ENCODE peak calls at places on chromosomes 12 and 14, in nine cellular contexts. One of them, this sample, is unnamed.

GRCh38 chr14:83826838-83827237 is 1703.1 kb upstream of the FLRT2 start:
- DNase-seq in natural killer cell: no peak
- DNase-seq in GM13976: no peak
- DNase-seq in mesothelial cell of epicardium: no peak
- DNase-seq in activated CD8-positive, alpha-beta T cell treated with anti-CD3 and anti-CD28 coated beads for 36 hours: no peak
- DNase-seq in DND-41: no peak
- DNase-seq in mammary epithelial cell: no peak
- DNase-seq in Calu3: no peak
- DNase-seq in GM23338: peak
- DNase-seq in this sample: no peak

GRCh38 chr12:124392991-124393790 is 98.3 kb downstream of the RFLNA start:
- DNase-seq in natural killer cell: no peak
- DNase-seq in GM13976: no peak
- DNase-seq in mesothelial cell of epicardium: peak
- DNase-seq in activated CD8-positive, alpha-beta T cell treated with anti-CD3 and anti-CD28 coated beads for 36 hours: no peak
- DNase-seq in DND-41: no peak
- DNase-seq in mammary epithelial cell: no peak
- DNase-seq in Calu3: peak
- DNase-seq in GM23338: no peak
- DNase-seq in this sample: no peak

GRCh38 chr12:128644664-128645296 is 179.0 kb downstream of the SLC15A4 start:
- DNase-seq in natural killer cell: peak
- DNase-seq in GM13976: peak
- DNase-seq in mesothelial cell of epicardium: peak
- DNase-seq in activated CD8-positive, alpha-beta T cell treated with anti-CD3 and anti-CD28 coated beads for 36 hours: peak
- DNase-seq in DND-41: peak
- DNase-seq in mammary epithelial cell: no peak
- DNase-seq in Calu3: peak
- DNase-seq in GM23338: peak
- DNase-seq in this sample: peak

GRCh38 chr12:107622005-107622404 is 63.6 kb upstream of the PWP1 start:
- DNase-seq in natural killer cell: no peak
- DNase-seq in GM13976: peak
- DNase-seq in mesothelial cell of epicardium: no peak
- DNase-seq in activated CD8-positive, alpha-beta T cell treated with anti-CD3 and anti-CD28 coated beads for 36 hours: peak
- DNase-seq in DND-41: no peak
- DNase-seq in mammary epithelial cell: no peak
- DNase-seq in Calu3: no peak
- DNase-seq in GM23338: peak
- DNase-seq in this sample: peak

GRCh38 chr12:13258212-13258611 is 61.7 kb downstream of the EMP1 start:
- DNase-seq in natural killer cell: no peak
- DNase-seq in GM13976: no peak
- DNase-seq in mesothelial cell of epicardium: peak
- DNase-seq in activated CD8-positive, alpha-beta T cell treated with anti-CD3 and anti-CD28 coated beads for 36 hours: no peak
- DNase-seq in DND-41: no peak
- DNase-seq in mammary epithelial cell: no peak
- DNase-seq in Calu3: no peak
- DNase-seq in GM23338: no peak
- DNase-seq in this sample: no peak

GRCh38 chr14:42378274-42378673 is 771.6 kb downstream of the LRFN5 start:
- DNase-seq in natural killer cell: no peak
- DNase-seq in GM13976: no peak
- DNase-seq in mesothelial cell of epicardium: no peak
- DNase-seq in activated CD8-positive, alpha-beta T cell treated with anti-CD3 and anti-CD28 coated beads for 36 hours: no peak
- DNase-seq in DND-41: no peak
- DNase-seq in mammary epithelial cell: no peak
- DNase-seq in Calu3: no peak
- DNase-seq in GM23338: peak
- DNase-seq in this sample: no peak

GRCh38 chr12:67797316-67797741 is 148.8 kb downstream of the DYRK2 start:
- DNase-seq in natural killer cell: no peak
- DNase-seq in GM13976: no peak
- DNase-seq in mesothelial cell of epicardium: no peak
- DNase-seq in activated CD8-positive, alpha-beta T cell treated with anti-CD3 and anti-CD28 coated beads for 36 hours: no peak
- DNase-seq in DND-41: no peak
- DNase-seq in mammary epithelial cell: no peak
- DNase-seq in Calu3: no peak
- DNase-seq in GM23338: no peak
- DNase-seq in this sample: no peak

GRCh38 chr14:91119556-91120311 is 5.9 kb downstream of the DGLUCY start:
- DNase-seq in natural killer cell: no peak
- DNase-seq in GM13976: no peak
- DNase-seq in mesothelial cell of epicardium: no peak
- DNase-seq in activated CD8-positive, alpha-beta T cell treated with anti-CD3 and anti-CD28 coated beads for 36 hours: no peak
- DNase-seq in DND-41: no peak
- DNase-seq in mammary epithelial cell: peak
- DNase-seq in Calu3: peak
- DNase-seq in GM23338: no peak
- DNase-seq in this sample: no peak

GRCh38 chr12:122866950-122867607 is 28.8 kb downstream of the VPS37B start:
- DNase-seq in natural killer cell: no peak
- DNase-seq in GM13976: no peak
- DNase-seq in mesothelial cell of epicardium: no peak
- DNase-seq in activated CD8-positive, alpha-beta T cell treated with anti-CD3 and anti-CD28 coated beads for 36 hours: no peak
- DNase-seq in DND-41: no peak
- DNase-seq in mammary epithelial cell: no peak
- DNase-seq in Calu3: no peak
- DNase-seq in GM23338: no peak
- DNase-seq in this sample: no peak

GRCh38 chr14:20343855-20344205 is 395 bp downstream of the PARP2 start:
- DNase-seq in natural killer cell: no peak
- DNase-seq in GM13976: no peak
- DNase-seq in mesothelial cell of epicardium: no peak
- DNase-seq in activated CD8-positive, alpha-beta T cell treated with anti-CD3 and anti-CD28 coated beads for 36 hours: no peak
- DNase-seq in DND-41: no peak
- DNase-seq in mammary epithelial cell: no peak
- DNase-seq in Calu3: no peak
- DNase-seq in GM23338: no peak
- DNase-seq in this sample: no peak

GRCh38 chr12:107431942-107432341 is 253.7 kb upstream of the PWP1 start:
- DNase-seq in natural killer cell: no peak
- DNase-seq in GM13976: no peak
- DNase-seq in mesothelial cell of epicardium: no peak
- DNase-seq in activated CD8-positive, alpha-beta T cell treated with anti-CD3 and anti-CD28 coated beads for 36 hours: peak
- DNase-seq in DND-41: no peak
- DNase-seq in mammary epithelial cell: no peak
- DNase-seq in Calu3: no peak
- DNase-seq in GM23338: no peak
- DNase-seq in this sample: no peak

GRCh38 chr12:62933871-62934798 is 815 bp downstream of the PPM1H start:
- DNase-seq in natural killer cell: no peak
- DNase-seq in GM13976: peak
- DNase-seq in mesothelial cell of epicardium: no peak
- DNase-seq in activated CD8-positive, alpha-beta T cell treated with anti-CD3 and anti-CD28 coated beads for 36 hours: peak
- DNase-seq in DND-41: peak
- DNase-seq in mammary epithelial cell: peak
- DNase-seq in Calu3: peak
- DNase-seq in GM23338: peak
- DNase-seq in this sample: peak

GRCh38 chr12:53750812-53751335 is 905 bp downstream of the CISTR start:
- DNase-seq in natural killer cell: no peak
- DNase-seq in GM13976: peak
- DNase-seq in mesothelial cell of epicardium: no peak
- DNase-seq in activated CD8-positive, alpha-beta T cell treated with anti-CD3 and anti-CD28 coated beads for 36 hours: peak
- DNase-seq in DND-41: no peak
- DNase-seq in mammary epithelial cell: no peak
- DNase-seq in Calu3: no peak
- DNase-seq in GM23338: peak
- DNase-seq in this sample: peak

GRCh38 chr12:46546634-46547273 is 174.2 kb upstream of the SLC38A2 start:
- DNase-seq in natural killer cell: no peak
- DNase-seq in GM13976: peak
- DNase-seq in mesothelial cell of epicardium: no peak
- DNase-seq in activated CD8-positive, alpha-beta T cell treated with anti-CD3 and anti-CD28 coated beads for 36 hours: peak
- DNase-seq in DND-41: no peak
- DNase-seq in mammary epithelial cell: peak
- DNase-seq in Calu3: no peak
- DNase-seq in GM23338: no peak
- DNase-seq in this sample: peak

GRCh38 chr12:42705863-42706262 is 116.3 kb upstream of the PRICKLE1 start:
- DNase-seq in natural killer cell: no peak
- DNase-seq in GM13976: no peak
- DNase-seq in mesothelial cell of epicardium: no peak
- DNase-seq in activated CD8-positive, alpha-beta T cell treated with anti-CD3 and anti-CD28 coated beads for 36 hours: no peak
- DNase-seq in DND-41: no peak
- DNase-seq in mammary epithelial cell: peak
- DNase-seq in Calu3: no peak
- DNase-seq in GM23338: no peak
- DNase-seq in this sample: no peak

GRCh38 chr12:122138616-122139015 is 35.4 kb downstream of the IL31 start:
- DNase-seq in natural killer cell: no peak
- DNase-seq in GM13976: no peak
- DNase-seq in mesothelial cell of epicardium: no peak
- DNase-seq in activated CD8-positive, alpha-beta T cell treated with anti-CD3 and anti-CD28 coated beads for 36 hours: no peak
- DNase-seq in DND-41: no peak
- DNase-seq in mammary epithelial cell: no peak
- DNase-seq in Calu3: no peak
- DNase-seq in GM23338: no peak
- DNase-seq in this sample: no peak

GRCh38 chr14:56274556-56274955 is 156.3 kb downstream of the PELI2 start:
- DNase-seq in natural killer cell: no peak
- DNase-seq in GM13976: no peak
- DNase-seq in mesothelial cell of epicardium: no peak
- DNase-seq in activated CD8-positive, alpha-beta T cell treated with anti-CD3 and anti-CD28 coated beads for 36 hours: no peak
- DNase-seq in DND-41: no peak
- DNase-seq in mammary epithelial cell: no peak
- DNase-seq in Calu3: no peak
- DNase-seq in GM23338: no peak
- DNase-seq in this sample: no peak

DNA sequence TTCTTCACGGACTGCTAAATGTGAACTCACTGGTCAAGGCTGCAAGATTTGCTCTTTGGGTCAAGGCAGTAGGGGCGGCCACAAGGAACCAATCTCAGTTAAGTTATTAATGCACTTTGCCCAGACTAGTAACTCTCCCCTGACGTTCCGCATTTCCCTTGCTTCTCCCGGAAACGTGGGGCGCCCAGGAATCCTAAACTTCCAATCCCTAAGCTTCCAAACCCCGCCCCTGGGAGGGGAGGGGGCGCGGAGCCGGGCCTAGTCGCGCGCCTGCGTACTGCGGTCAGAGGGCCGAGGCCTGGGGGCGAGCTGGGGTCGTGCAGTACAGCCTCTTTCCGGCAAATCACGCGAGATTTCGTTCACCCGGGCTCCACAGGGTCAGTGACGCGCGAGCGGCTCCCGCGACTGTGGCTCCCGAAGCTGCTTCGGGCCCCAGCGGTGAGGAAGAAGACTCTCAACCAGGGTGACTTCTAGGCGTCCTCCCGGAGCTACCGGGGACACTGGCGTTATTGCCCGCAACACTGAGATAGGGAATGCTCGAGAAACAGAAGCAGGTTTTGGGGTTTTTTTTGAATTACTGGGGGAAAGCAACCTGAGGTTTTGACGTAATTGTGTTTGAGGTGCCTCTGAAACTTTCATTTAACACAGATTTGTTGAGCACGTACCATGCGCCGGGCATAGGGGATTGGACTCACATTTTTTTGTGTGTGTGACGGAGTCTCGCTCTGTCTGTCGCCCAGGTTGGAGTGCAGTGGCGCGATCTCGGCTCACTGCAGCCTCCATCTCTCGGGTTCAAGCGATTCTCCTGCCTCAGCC is at the start of gene PTGR2:
- DNase-seq in natural killer cell: peak
- DNase-seq in GM13976: peak
- DNase-seq in mesothelial cell of epicardium: peak
- DNase-seq in activated CD8-positive, alpha-beta T cell treated with anti-CD3 and anti-CD28 coated beads for 36 hours: peak
- DNase-seq in DND-41: peak
- DNase-seq in mammary epithelial cell: peak
- DNase-seq in Calu3: peak
- DNase-seq in GM23338: peak
- DNase-seq in this sample: peak
- TF ChIP-seq CTCF in natural killer cell: no peak
- TF ChIP-seq CTCF in GM13976: no peak
- TF ChIP-seq CTCF in mesothelial cell of epicardium: no peak
- TF ChIP-seq CTCF in activated CD8-positive, alpha-beta T cell treated with anti-CD3 and anti-CD28 coated beads for 36 hours: no peak
- TF ChIP-seq CTCF in DND-41: peak
- TF ChIP-seq CTCF in mammary epithelial cell: no peak
- TF ChIP-seq CTCF in Calu3: no peak
- TF ChIP-seq CTCF in GM23338: no peak
- TF ChIP-seq CTCF in this sample: no peak

DNA sequence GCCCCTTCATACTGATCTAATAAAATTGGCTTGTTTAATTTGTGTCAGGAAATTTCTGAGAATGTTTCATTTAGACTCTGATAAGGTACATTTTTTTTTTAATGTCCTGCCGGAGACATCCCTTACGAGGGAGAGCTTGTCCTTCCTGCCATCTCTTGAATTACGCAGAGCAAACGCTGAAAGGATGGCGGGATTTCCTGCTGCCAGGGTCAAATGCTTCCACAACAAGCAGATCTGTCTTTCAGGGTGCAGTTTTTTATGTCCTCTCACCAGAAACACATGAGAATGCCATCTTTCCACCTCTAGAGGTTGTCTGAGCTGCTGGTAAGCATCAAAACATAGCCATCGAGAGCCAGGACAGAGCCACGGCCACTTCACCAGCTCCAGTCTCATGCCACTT is 126.8 kb upstream of the ARHGAP5 start:
- DNase-seq in natural killer cell: no peak
- DNase-seq in GM13976: no peak
- DNase-seq in mesothelial cell of epicardium: no peak
- DNase-seq in activated CD8-positive, alpha-beta T cell treated with anti-CD3 and anti-CD28 coated beads for 36 hours: no peak
- DNase-seq in DND-41: no peak
- DNase-seq in mammary epithelial cell: no peak
- DNase-seq in Calu3: no peak
- DNase-seq in GM23338: no peak
- DNase-seq in this sample: no peak
- TF ChIP-seq CTCF in natural killer cell: no peak
- TF ChIP-seq CTCF in GM13976: no peak
- TF ChIP-seq CTCF in mesothelial cell of epicardium: no peak
- TF ChIP-seq CTCF in activated CD8-positive, alpha-beta T cell treated with anti-CD3 and anti-CD28 coated beads for 36 hours: no peak
- TF ChIP-seq CTCF in DND-41: no peak
- TF ChIP-seq CTCF in mammary epithelial cell: no peak
- TF ChIP-seq CTCF in Calu3: no peak
- TF ChIP-seq CTCF in GM23338: no peak
- TF ChIP-seq CTCF in this sample: no peak

DNA sequence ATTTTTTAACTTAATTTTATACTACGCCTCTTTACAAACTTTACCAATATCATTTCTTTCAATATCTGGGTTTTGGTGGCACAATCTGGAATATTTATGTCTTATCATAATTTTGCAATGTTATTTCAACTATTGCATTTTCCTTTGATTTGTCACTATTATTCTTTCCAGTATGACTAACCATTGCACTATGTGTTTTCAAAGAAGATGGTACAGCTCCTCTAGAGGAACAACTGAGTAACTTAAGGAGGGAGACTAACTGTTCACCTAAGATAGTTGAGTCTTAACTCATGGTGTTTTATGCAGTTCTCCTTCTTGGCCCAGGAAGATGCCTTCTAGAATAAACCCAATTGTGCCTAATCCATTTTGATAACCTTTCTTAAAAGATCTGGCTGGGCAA is 60.5 kb upstream of the KIF21A start:
- DNase-seq in natural killer cell: no peak
- DNase-seq in GM13976: no peak
- DNase-seq in mesothelial cell of epicardium: no peak
- DNase-seq in activated CD8-positive, alpha-beta T cell treated with anti-CD3 and anti-CD28 coated beads for 36 hours: no peak
- DNase-seq in DND-41: no peak
- DNase-seq in mammary epithelial cell: peak
- DNase-seq in Calu3: no peak
- DNase-seq in GM23338: peak
- DNase-seq in this sample: no peak
- TF ChIP-seq CTCF in natural killer cell: no peak
- TF ChIP-seq CTCF in GM13976: no peak
- TF ChIP-seq CTCF in mesothelial cell of epicardium: no peak
- TF ChIP-seq CTCF in activated CD8-positive, alpha-beta T cell treated with anti-CD3 and anti-CD28 coated beads for 36 hours: no peak
- TF ChIP-seq CTCF in DND-41: no peak
- TF ChIP-seq CTCF in mammary epithelial cell: peak
- TF ChIP-seq CTCF in Calu3: no peak
- TF ChIP-seq CTCF in GM23338: peak
- TF ChIP-seq CTCF in this sample: no peak

GRCh38 chr12:24012528-24012927 is 63.1 kb upstream of the SOX5 start:
- DNase-seq in natural killer cell: no peak
- DNase-seq in GM13976: no peak
- DNase-seq in mesothelial cell of epicardium: no peak
- DNase-seq in activated CD8-positive, alpha-beta T cell treated with anti-CD3 and anti-CD28 coated beads for 36 hours: no peak
- DNase-seq in DND-41: no peak
- DNase-seq in mammary epithelial cell: no peak
- DNase-seq in Calu3: no peak
- DNase-seq in GM23338: peak
- DNase-seq in this sample: no peak
- TF ChIP-seq CTCF in natural killer cell: no peak
- TF ChIP-seq CTCF in GM13976: no peak
- TF ChIP-seq CTCF in mesothelial cell of epicardium: no peak
- TF ChIP-seq CTCF in activated CD8-positive, alpha-beta T cell treated with anti-CD3 and anti-CD28 coated beads for 36 hours: no peak
- TF ChIP-seq CTCF in DND-41: peak
- TF ChIP-seq CTCF in mammary epithelial cell: no peak
- TF ChIP-seq CTCF in Calu3: no peak
- TF ChIP-seq CTCF in GM23338: peak
- TF ChIP-seq CTCF in this sample: peak

This sample was measured in GM13977.